ENCODE peak calls at places on chromosomes 13 and 19, in ten cellular contexts. One of them, this sample, is unnamed.

GRCh38 chr13:28324181-28324789 is 170.6 kb downstream of the FLT1 start:
- DNase-seq in activated T-cell treated with anti-CD3 and anti-CD28 coated beads for 1 hour: peak
- DNase-seq in NCI-H2171 treated with DMSO at 0.1 percent for 48 hours: peak
- DNase-seq in NCI-H2081: peak
- DNase-seq in activated naive CD4-positive, alpha-beta T cell treated with Interleukin-2 at 50 U/mL for 16 hours: peak
- DNase-seq in T-cell: peak
- DNase-seq in RPMI8226: peak
- DNase-seq in neuronal stem cell: peak
- DNase-seq in Ammon's horn: peak
- DNase-seq in fibroblast of lung: peak
- DNase-seq in this sample: peak

GRCh38 chr19:43441736-43442135 is 23.7 kb downstream of the LYPD3 start:
- DNase-seq in Ammon's horn: no peak
- DNase-seq in T-cell: no peak
- DNase-seq in NCI-H2081: no peak
- DNase-seq in RPMI8226: no peak
- DNase-seq in neuronal stem cell: no peak
- DNase-seq in fibroblast of lung: no peak
- DNase-seq in NCI-H2171 treated with DMSO at 0.1 percent for 48 hours: no peak
- DNase-seq in activated naive CD4-positive, alpha-beta T cell treated with Interleukin-2 at 50 U/mL for 16 hours: no peak
- DNase-seq in activated T-cell treated with anti-CD3 and anti-CD28 coated beads for 1 hour: no peak
- DNase-seq in this sample: no peak

GRCh38 chr13:59823495-59823894 is 340.2 kb downstream of the DIAPH3 start:
- DNase-seq in neuronal stem cell: no peak
- DNase-seq in Ammon's horn: peak
- DNase-seq in fibroblast of lung: peak
- DNase-seq in activated naive CD4-positive, alpha-beta T cell treated with Interleukin-2 at 50 U/mL for 16 hours: no peak
- DNase-seq in activated T-cell treated with anti-CD3 and anti-CD28 coated beads for 1 hour: no peak
- DNase-seq in NCI-H2081: no peak
- DNase-seq in RPMI8226: no peak
- DNase-seq in NCI-H2171 treated with DMSO at 0.1 percent for 48 hours: no peak
- DNase-seq in T-cell: no peak
- DNase-seq in this sample: no peak

GRCh38 chr13:39249971-39250370 is 211.7 kb downstream of the NHLRC3 start:
- DNase-seq in activated naive CD4-positive, alpha-beta T cell treated with Interleukin-2 at 50 U/mL for 16 hours: no peak
- DNase-seq in fibroblast of lung: no peak
- DNase-seq in neuronal stem cell: no peak
- DNase-seq in T-cell: no peak
- DNase-seq in NCI-H2081: no peak
- DNase-seq in Ammon's horn: no peak
- DNase-seq in activated T-cell treated with anti-CD3 and anti-CD28 coated beads for 1 hour: no peak
- DNase-seq in RPMI8226: no peak
- DNase-seq in NCI-H2171 treated with DMSO at 0.1 percent for 48 hours: no peak
- DNase-seq in this sample: no peak

GRCh38 chr19:5218963-5219530 is 121.6 kb downstream of the PTPRS start:
- DNase-seq in RPMI8226: no peak
- DNase-seq in NCI-H2081: no peak
- DNase-seq in T-cell: no peak
- DNase-seq in fibroblast of lung: no peak
- DNase-seq in activated T-cell treated with anti-CD3 and anti-CD28 coated beads for 1 hour: no peak
- DNase-seq in neuronal stem cell: no peak
- DNase-seq in activated naive CD4-positive, alpha-beta T cell treated with Interleukin-2 at 50 U/mL for 16 hours: no peak
- DNase-seq in NCI-H2171 treated with DMSO at 0.1 percent for 48 hours: no peak
- DNase-seq in Ammon's horn: no peak
- DNase-seq in this sample: no peak

GRCh38 chr19:6042776-6043726 is 65.1 kb upstream of the RANBP3 start:
- DNase-seq in T-cell: no peak
- DNase-seq in RPMI8226: no peak
- DNase-seq in neuronal stem cell: no peak
- DNase-seq in activated naive CD4-positive, alpha-beta T cell treated with Interleukin-2 at 50 U/mL for 16 hours: no peak
- DNase-seq in NCI-H2081: no peak
- DNase-seq in activated T-cell treated with anti-CD3 and anti-CD28 coated beads for 1 hour: no peak
- DNase-seq in Ammon's horn: no peak
- DNase-seq in fibroblast of lung: no peak
- DNase-seq in NCI-H2171 treated with DMSO at 0.1 percent for 48 hours: no peak
- DNase-seq in this sample: no peak

GRCh38 chr13:110302986-110303385 is 4.0 kb downstream of the COL4A1 start:
- DNase-seq in fibroblast of lung: no peak
- DNase-seq in T-cell: no peak
- DNase-seq in neuronal stem cell: no peak
- DNase-seq in RPMI8226: no peak
- DNase-seq in activated T-cell treated with anti-CD3 and anti-CD28 coated beads for 1 hour: no peak
- DNase-seq in NCI-H2171 treated with DMSO at 0.1 percent for 48 hours: no peak
- DNase-seq in activated naive CD4-positive, alpha-beta T cell treated with Interleukin-2 at 50 U/mL for 16 hours: no peak
- DNase-seq in Ammon's horn: no peak
- DNase-seq in NCI-H2081: no peak
- DNase-seq in this sample: no peak

GRCh38 chr19:3608750-3609322 is 2.2 kb upstream of the TBXA2R start:
- DNase-seq in activated naive CD4-positive, alpha-beta T cell treated with Interleukin-2 at 50 U/mL for 16 hours: no peak
- DNase-seq in NCI-H2081: no peak
- DNase-seq in RPMI8226: no peak
- DNase-seq in NCI-H2171 treated with DMSO at 0.1 percent for 48 hours: no peak
- DNase-seq in neuronal stem cell: no peak
- DNase-seq in Ammon's horn: no peak
- DNase-seq in fibroblast of lung: no peak
- DNase-seq in T-cell: no peak
- DNase-seq in activated T-cell treated with anti-CD3 and anti-CD28 coated beads for 1 hour: no peak
- DNase-seq in this sample: no peak

GRCh38 chr19:16248380-16249023 is 50.8 kb downstream of the AP1M1 start:
- DNase-seq in activated T-cell treated with anti-CD3 and anti-CD28 coated beads for 1 hour: no peak
- DNase-seq in NCI-H2081: no peak
- DNase-seq in RPMI8226: no peak
- DNase-seq in Ammon's horn: no peak
- DNase-seq in neuronal stem cell: no peak
- DNase-seq in activated naive CD4-positive, alpha-beta T cell treated with Interleukin-2 at 50 U/mL for 16 hours: no peak
- DNase-seq in NCI-H2171 treated with DMSO at 0.1 percent for 48 hours: no peak
- DNase-seq in T-cell: no peak
- DNase-seq in fibroblast of lung: no peak
- DNase-seq in this sample: no peak

GRCh38 chr19:7868671-7869452 is 5.3 kb downstream of the PRR36 start:
- DNase-seq in NCI-H2081: no peak
- DNase-seq in RPMI8226: peak
- DNase-seq in activated naive CD4-positive, alpha-beta T cell treated with Interleukin-2 at 50 U/mL for 16 hours: peak
- DNase-seq in fibroblast of lung: peak
- DNase-seq in NCI-H2171 treated with DMSO at 0.1 percent for 48 hours: no peak
- DNase-seq in T-cell: peak
- DNase-seq in neuronal stem cell: peak
- DNase-seq in activated T-cell treated with anti-CD3 and anti-CD28 coated beads for 1 hour: peak
- DNase-seq in Ammon's horn: peak
- DNase-seq in this sample: peak

GRCh38 chr19:44539236-44539819 is 9.9 kb upstream of the CEACAM20 start:
- DNase-seq in fibroblast of lung: no peak
- DNase-seq in activated T-cell treated with anti-CD3 and anti-CD28 coated beads for 1 hour: no peak
- DNase-seq in NCI-H2081: no peak
- DNase-seq in RPMI8226: no peak
- DNase-seq in neuronal stem cell: no peak
- DNase-seq in NCI-H2171 treated with DMSO at 0.1 percent for 48 hours: no peak
- DNase-seq in T-cell: no peak
- DNase-seq in activated naive CD4-positive, alpha-beta T cell treated with Interleukin-2 at 50 U/mL for 16 hours: no peak
- DNase-seq in Ammon's horn: no peak
- DNase-seq in this sample: no peak

GRCh38 chr13:107138987-107139386 is 571.0 kb upstream of the ARGLU1 start:
- DNase-seq in NCI-H2081: no peak
- DNase-seq in T-cell: no peak
- DNase-seq in activated T-cell treated with anti-CD3 and anti-CD28 coated beads for 1 hour: no peak
- DNase-seq in fibroblast of lung: no peak
- DNase-seq in RPMI8226: no peak
- DNase-seq in Ammon's horn: peak
- DNase-seq in activated naive CD4-positive, alpha-beta T cell treated with Interleukin-2 at 50 U/mL for 16 hours: no peak
- DNase-seq in neuronal stem cell: no peak
- DNase-seq in NCI-H2171 treated with DMSO at 0.1 percent for 48 hours: no peak
- DNase-seq in this sample: no peak

GRCh38 chr19:20077791-20078463 is at the start of gene ZNF90:
- DNase-seq in NCI-H2081: peak
- DNase-seq in neuronal stem cell: peak
- DNase-seq in T-cell: peak
- DNase-seq in fibroblast of lung: peak
- DNase-seq in Ammon's horn: peak
- DNase-seq in activated naive CD4-positive, alpha-beta T cell treated with Interleukin-2 at 50 U/mL for 16 hours: peak
- DNase-seq in NCI-H2171 treated with DMSO at 0.1 percent for 48 hours: peak
- DNase-seq in RPMI8226: peak
- DNase-seq in activated T-cell treated with anti-CD3 and anti-CD28 coated beads for 1 hour: peak
- DNase-seq in this sample: peak

GRCh38 chr13:30774214-30774730 is 38.9 kb downstream of the ALOX5AP start:
- DNase-seq in NCI-H2171 treated with DMSO at 0.1 percent for 48 hours: no peak
- DNase-seq in activated naive CD4-positive, alpha-beta T cell treated with Interleukin-2 at 50 U/mL for 16 hours: peak
- DNase-seq in activated T-cell treated with anti-CD3 and anti-CD28 coated beads for 1 hour: no peak
- DNase-seq in Ammon's horn: no peak
- DNase-seq in RPMI8226: no peak
- DNase-seq in T-cell: no peak
- DNase-seq in fibroblast of lung: no peak
- DNase-seq in NCI-H2081: no peak
- DNase-seq in neuronal stem cell: no peak
- DNase-seq in this sample: no peak

GRCh38 chr13:45439781-45440462 is 21.7 kb upstream of the SLC25A30 start:
- DNase-seq in T-cell: no peak
- DNase-seq in activated T-cell treated with anti-CD3 and anti-CD28 coated beads for 1 hour: no peak
- DNase-seq in NCI-H2171 treated with DMSO at 0.1 percent for 48 hours: no peak
- DNase-seq in activated naive CD4-positive, alpha-beta T cell treated with Interleukin-2 at 50 U/mL for 16 hours: no peak
- DNase-seq in fibroblast of lung: peak
- DNase-seq in RPMI8226: no peak
- DNase-seq in Ammon's horn: no peak
- DNase-seq in neuronal stem cell: no peak
- DNase-seq in NCI-H2081: no peak
- DNase-seq in this sample: no peak

GRCh38 chr19:17999685-18000479 is 8.1 kb upstream of the ARRDC2 start:
- DNase-seq in activated T-cell treated with anti-CD3 and anti-CD28 coated beads for 1 hour: no peak
- DNase-seq in activated naive CD4-positive, alpha-beta T cell treated with Interleukin-2 at 50 U/mL for 16 hours: no peak
- DNase-seq in neuronal stem cell: no peak
- DNase-seq in NCI-H2081: no peak
- DNase-seq in fibroblast of lung: no peak
- DNase-seq in RPMI8226: no peak
- DNase-seq in T-cell: no peak
- DNase-seq in NCI-H2171 treated with DMSO at 0.1 percent for 48 hours: no peak
- DNase-seq in Ammon's horn: no peak
- DNase-seq in this sample: no peak

GRCh38 chr13:42478531-42479156 is 95.3 kb upstream of the TNFSF11 start:
- DNase-seq in neuronal stem cell: peak
- DNase-seq in RPMI8226: no peak
- DNase-seq in fibroblast of lung: no peak
- DNase-seq in Ammon's horn: no peak
- DNase-seq in NCI-H2171 treated with DMSO at 0.1 percent for 48 hours: peak
- DNase-seq in activated naive CD4-positive, alpha-beta T cell treated with Interleukin-2 at 50 U/mL for 16 hours: no peak
- DNase-seq in activated T-cell treated with anti-CD3 and anti-CD28 coated beads for 1 hour: no peak
- DNase-seq in NCI-H2081: no peak
- DNase-seq in T-cell: no peak
- DNase-seq in this sample: peak

GRCh38 chr13:93473441-93474270 is 247.0 kb downstream of the GPC6 start:
- DNase-seq in neuronal stem cell: no peak
- DNase-seq in RPMI8226: no peak
- DNase-seq in fibroblast of lung: peak
- DNase-seq in NCI-H2171 treated with DMSO at 0.1 percent for 48 hours: no peak
- DNase-seq in activated naive CD4-positive, alpha-beta T cell treated with Interleukin-2 at 50 U/mL for 16 hours: no peak
- DNase-seq in NCI-H2081: no peak
- DNase-seq in Ammon's horn: no peak
- DNase-seq in T-cell: no peak
- DNase-seq in activated T-cell treated with anti-CD3 and anti-CD28 coated beads for 1 hour: no peak
- DNase-seq in this sample: no peak

GRCh38 chr19:679418-680286 is 3.5 kb downstream of the FSTL3 start:
- DNase-seq in NCI-H2171 treated with DMSO at 0.1 percent for 48 hours: peak
- DNase-seq in activated T-cell treated with anti-CD3 and anti-CD28 coated beads for 1 hour: no peak
- DNase-seq in T-cell: no peak
- DNase-seq in activated naive CD4-positive, alpha-beta T cell treated with Interleukin-2 at 50 U/mL for 16 hours: peak
- DNase-seq in Ammon's horn: peak
- DNase-seq in fibroblast of lung: peak
- DNase-seq in RPMI8226: peak
- DNase-seq in NCI-H2081: peak
- DNase-seq in neuronal stem cell: no peak
- DNase-seq in this sample: no peak

GRCh38 chr19:45340899-45341453 is 426 bp downstream of the KLC3 start:
- DNase-seq in activated naive CD4-positive, alpha-beta T cell treated with Interleukin-2 at 50 U/mL for 16 hours: peak
- DNase-seq in NCI-H2171 treated with DMSO at 0.1 percent for 48 hours: no peak
- DNase-seq in T-cell: no peak
- DNase-seq in RPMI8226: no peak
- DNase-seq in fibroblast of lung: no peak
- DNase-seq in neuronal stem cell: no peak
- DNase-seq in activated T-cell treated with anti-CD3 and anti-CD28 coated beads for 1 hour: no peak
- DNase-seq in Ammon's horn: no peak
- DNase-seq in NCI-H2081: no peak
- DNase-seq in this sample: no peak

GRCh38 chr19:34364830-34365462 is at the start of gene GPI:
- DNase-seq in RPMI8226: peak
- DNase-seq in activated naive CD4-positive, alpha-beta T cell treated with Interleukin-2 at 50 U/mL for 16 hours: peak
- DNase-seq in activated T-cell treated with anti-CD3 and anti-CD28 coated beads for 1 hour: peak
- DNase-seq in neuronal stem cell: no peak
- DNase-seq in NCI-H2171 treated with DMSO at 0.1 percent for 48 hours: peak
- DNase-seq in T-cell: peak
- DNase-seq in fibroblast of lung: peak
- DNase-seq in NCI-H2081: peak
- DNase-seq in Ammon's horn: peak
- DNase-seq in this sample: no peak

GRCh38 chr13:51501592-51502205 is 48.9 kb upstream of the INTS6 start:
- DNase-seq in NCI-H2171 treated with DMSO at 0.1 percent for 48 hours: no peak
- DNase-seq in fibroblast of lung: peak
- DNase-seq in T-cell: no peak
- DNase-seq in neuronal stem cell: no peak
- DNase-seq in Ammon's horn: no peak
- DNase-seq in activated T-cell treated with anti-CD3 and anti-CD28 coated beads for 1 hour: no peak
- DNase-seq in RPMI8226: no peak
- DNase-seq in NCI-H2081: no peak
- DNase-seq in activated naive CD4-positive, alpha-beta T cell treated with Interleukin-2 at 50 U/mL for 16 hours: no peak
- DNase-seq in this sample: no peak

GRCh38 chr19:6930190-6930589 is 42.8 kb downstream of the ADGRE1 start:
- DNase-seq in RPMI8226: no peak
- DNase-seq in activated naive CD4-positive, alpha-beta T cell treated with Interleukin-2 at 50 U/mL for 16 hours: no peak
- DNase-seq in NCI-H2081: no peak
- DNase-seq in neuronal stem cell: no peak
- DNase-seq in Ammon's horn: no peak
- DNase-seq in activated T-cell treated with anti-CD3 and anti-CD28 coated beads for 1 hour: no peak
- DNase-seq in NCI-H2171 treated with DMSO at 0.1 percent for 48 hours: no peak
- DNase-seq in fibroblast of lung: no peak
- DNase-seq in T-cell: no peak
- DNase-seq in this sample: no peak

GRCh38 chr19:21463449-21464105 is 41.8 kb upstream of the ZNF429 start:
- DNase-seq in activated naive CD4-positive, alpha-beta T cell treated with Interleukin-2 at 50 U/mL for 16 hours: peak
- DNase-seq in neuronal stem cell: peak
- DNase-seq in RPMI8226: no peak
- DNase-seq in activated T-cell treated with anti-CD3 and anti-CD28 coated beads for 1 hour: peak
- DNase-seq in T-cell: peak
- DNase-seq in NCI-H2171 treated with DMSO at 0.1 percent for 48 hours: no peak
- DNase-seq in Ammon's horn: no peak
- DNase-seq in NCI-H2081: no peak
- DNase-seq in fibroblast of lung: peak
- DNase-seq in this sample: peak

GRCh38 chr19:35773020-35773809 is 2.1 kb upstream of the ARHGAP33 start:
- DNase-seq in activated T-cell treated with anti-CD3 and anti-CD28 coated beads for 1 hour: no peak
- DNase-seq in neuronal stem cell: no peak
- DNase-seq in fibroblast of lung: peak
- DNase-seq in NCI-H2081: no peak
- DNase-seq in T-cell: no peak
- DNase-seq in Ammon's horn: no peak
- DNase-seq in activated naive CD4-positive, alpha-beta T cell treated with Interleukin-2 at 50 U/mL for 16 hours: no peak
- DNase-seq in RPMI8226: no peak
- DNase-seq in NCI-H2171 treated with DMSO at 0.1 percent for 48 hours: no peak
- DNase-seq in this sample: no peak

GRCh38 chr13:110258876-110259631 is 47.9 kb downstream of the COL4A1 start:
- DNase-seq in NCI-H2081: no peak
- DNase-seq in fibroblast of lung: peak
- DNase-seq in activated naive CD4-positive, alpha-beta T cell treated with Interleukin-2 at 50 U/mL for 16 hours: no peak
- DNase-seq in neuronal stem cell: no peak
- DNase-seq in activated T-cell treated with anti-CD3 and anti-CD28 coated beads for 1 hour: no peak
- DNase-seq in T-cell: no peak
- DNase-seq in RPMI8226: no peak
- DNase-seq in Ammon's horn: no peak
- DNase-seq in NCI-H2171 treated with DMSO at 0.1 percent for 48 hours: no peak
- DNase-seq in this sample: no peak

GRCh38 chr13:40662866-40663265 is 3.6 kb downstream of the FOXO1 start:
- DNase-seq in fibroblast of lung: no peak
- DNase-seq in NCI-H2081: no peak
- DNase-seq in activated T-cell treated with anti-CD3 and anti-CD28 coated beads for 1 hour: no peak
- DNase-seq in Ammon's horn: no peak
- DNase-seq in RPMI8226: no peak
- DNase-seq in NCI-H2171 treated with DMSO at 0.1 percent for 48 hours: no peak
- DNase-seq in activated naive CD4-positive, alpha-beta T cell treated with Interleukin-2 at 50 U/mL for 16 hours: peak
- DNase-seq in T-cell: no peak
- DNase-seq in neuronal stem cell: no peak
- DNase-seq in this sample: no peak

GRCh38 chr13:86298741-86299140 is 499.5 kb upstream of the SLITRK6 start:
- DNase-seq in activated T-cell treated with anti-CD3 and anti-CD28 coated beads for 1 hour: no peak
- DNase-seq in activated naive CD4-positive, alpha-beta T cell treated with Interleukin-2 at 50 U/mL for 16 hours: no peak
- DNase-seq in T-cell: no peak
- DNase-seq in fibroblast of lung: no peak
- DNase-seq in neuronal stem cell: no peak
- DNase-seq in NCI-H2081: no peak
- DNase-seq in Ammon's horn: no peak
- DNase-seq in NCI-H2171 treated with DMSO at 0.1 percent for 48 hours: no peak
- DNase-seq in RPMI8226: no peak
- DNase-seq in this sample: no peak

This sample was measured in NT2/D1.